ENCODE peak calls at places on chromosomes 1 and 21, in ten cellular contexts. I, D, M, G, J, W, Z, R, A and T are unnamed samples.

GRCh38 chr1:57111210-57111609 is 145.4 kb upstream of the C8B start:
- DNase-seq in I (no peak), D (no peak), M (no peak), G (no peak), J (no peak), W (no peak), Z (no peak), R (no peak), A (no peak), T (no peak)

GRCh38 chr1:92989936-92990582 is 28.8 kb upstream of the DIPK1A start:
- DNase-seq in I (no peak), D (no peak), M (no peak), G (no peak), J (no peak), W (no peak), Z (no peak), R (no peak), A (peak), T (no peak)

GRCh38 chr1:233441981-233442380 is 114.5 kb downstream of the MAP3K21 start:
- DNase-seq in I (no peak), D (no peak), M (no peak), G (no peak), J (no peak), W (no peak), Z (no peak), R (no peak), A (no peak), T (no peak)

GRCh38 chr1:205030916-205031315 is 12.1 kb upstream of the CNTN2 start:
- DNase-seq in I (no peak), D (no peak), M (no peak), G (no peak), J (no peak), W (no peak), Z (no peak), R (no peak), A (no peak), T (no peak)

GRCh38 chr1:183632087-183632486 is 3.5 kb downstream of the ARPC5 start:
- DNase-seq in I (no peak), D (no peak), M (no peak), G (no peak), J (no peak), W (no peak), Z (no peak), R (no peak), A (peak), T (peak)

GRCh38 chr1:6027591-6027990 is 18.1 kb upstream of the KCNAB2 start:
- DNase-seq in I (no peak), D (no peak), M (peak), G (no peak), J (peak), W (no peak), Z (no peak), R (no peak), A (no peak), T (no peak)

GRCh38 chr1:20063861-20064292 is 6.1 kb upstream of the PLA2G5 start:
- DNase-seq in I (peak), D (no peak), M (no peak), G (no peak), J (no peak), W (no peak), Z (no peak), R (peak), A (peak), T (peak)

GRCh38 chr1:153375511-153375910 is at the start of gene S100A12:
- DNase-seq in I (peak), D (no peak), M (no peak), G (no peak), J (no peak), W (no peak), Z (no peak), R (no peak), A (peak), T (peak)

GRCh38 chr1:172870901-172871606 is 179.7 kb downstream of the TNFSF18 start:
- DNase-seq in I (no peak), D (no peak), M (no peak), G (no peak), J (no peak), W (no peak), Z (no peak), R (no peak), A (no peak), T (no peak)

DNA sequence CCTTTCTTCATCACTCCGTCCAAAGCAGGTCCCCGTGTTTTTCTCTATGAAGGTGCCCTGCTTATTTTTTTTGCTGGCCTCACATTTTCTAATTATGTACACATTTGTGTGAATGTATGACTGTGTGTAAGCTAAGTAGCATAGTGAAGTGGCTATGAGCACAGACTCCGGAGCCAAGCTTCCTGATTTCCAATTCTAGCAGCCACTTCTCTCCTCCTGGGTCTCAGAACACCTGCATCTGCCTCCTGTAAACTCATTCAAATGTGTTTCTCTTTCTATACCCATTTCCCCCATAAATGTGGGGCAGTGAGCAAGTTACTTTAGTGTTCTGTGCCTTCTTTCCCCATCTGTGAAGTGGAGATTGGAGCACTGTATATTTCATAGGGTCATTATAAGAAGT is 2.1 kb downstream of the SLAMF6 start:
- DNase-seq in I (no peak), D (no peak), M (peak), G (no peak), J (no peak), W (no peak), Z (no peak), R (peak), A (no peak), T (no peak)
- H3K4me3 ChIP-seq in I (no peak), D (no peak), M (peak), G (no peak), J (peak), W (no peak), Z (no peak), R (no peak), A (no peak), T (no peak)

GRCh38 chr1:32291708-32292508 is at the start of gene HDAC1:
- DNase-seq in I (peak), D (peak), M (peak), G (peak), J (peak), W (peak), Z (peak), R (peak), A (peak), T (peak)
- H3K4me3 ChIP-seq in I (peak), D (peak), M (peak), G (peak), J (peak), W (peak), Z (peak), R (peak), A (peak), T (peak)

GRCh38 chr21:32281531-32281930 is 2.7 kb upstream of the MIS18A start:
- DNase-seq in I (no peak), D (no peak), M (no peak), G (no peak), J (no peak), W (no peak), Z (no peak), R (no peak), A (no peak), T (no peak)
- H3K4me3 ChIP-seq in I (no peak), D (no peak), M (no peak), G (no peak), J (no peak), W (no peak), Z (no peak), R (no peak), A (no peak), T (no peak)

GRCh38 chr1:36027766-36028165 is 56.1 kb upstream of the TEKT2 start:
- DNase-seq in I (no peak), D (no peak), M (no peak), G (no peak), J (no peak), W (no peak), Z (no peak), R (no peak), A (no peak), T (no peak)

GRCh38 chr1:36024761-36025303 is 59.1 kb upstream of the TEKT2 start:
- DNase-seq in I (no peak), D (no peak), M (no peak), G (no peak), J (no peak), W (no peak), Z (no peak), R (no peak), A (no peak), T (no peak)

DNA sequence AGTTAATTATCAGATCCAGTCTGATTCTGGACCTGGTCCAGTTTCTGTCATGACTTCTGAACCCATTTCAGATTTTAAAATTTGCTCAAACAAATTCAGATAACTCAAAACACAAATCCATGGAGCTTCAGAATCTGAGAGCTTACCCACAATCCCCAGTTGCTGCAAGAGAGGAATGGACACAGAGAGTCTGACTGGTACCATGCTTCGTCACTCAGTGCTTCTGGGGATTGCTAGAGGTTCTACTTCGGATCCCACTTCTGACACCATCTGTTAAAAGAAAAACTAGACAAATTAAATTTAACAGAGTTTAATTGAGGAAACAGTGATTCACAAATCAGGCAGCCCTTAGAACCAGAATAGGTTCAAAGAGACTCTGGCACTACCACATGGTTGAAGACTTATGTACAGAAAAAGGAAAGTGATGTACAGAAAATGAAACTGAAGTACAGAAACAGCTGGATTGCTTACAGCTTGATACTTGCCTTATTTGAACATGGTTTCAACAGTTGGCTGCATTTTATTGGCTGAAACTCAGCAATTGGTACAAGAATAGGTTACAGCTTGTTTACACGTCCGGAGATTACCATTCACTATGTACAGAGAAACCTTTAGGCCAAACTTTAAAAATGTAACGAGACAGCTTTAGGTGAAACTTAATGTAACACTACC is 60.7 kb upstream of the TEKT2 start:
- DNase-seq in I (no peak), D (no peak), M (no peak), G (no peak), J (no peak), W (no peak), Z (no peak), R (no peak), A (peak), T (no peak)
- H3K4me3 ChIP-seq in I (no peak), D (peak), M (no peak), G (no peak), J (no peak), W (no peak), Z (peak), R (no peak), A (no peak), T (no peak)

DNA sequence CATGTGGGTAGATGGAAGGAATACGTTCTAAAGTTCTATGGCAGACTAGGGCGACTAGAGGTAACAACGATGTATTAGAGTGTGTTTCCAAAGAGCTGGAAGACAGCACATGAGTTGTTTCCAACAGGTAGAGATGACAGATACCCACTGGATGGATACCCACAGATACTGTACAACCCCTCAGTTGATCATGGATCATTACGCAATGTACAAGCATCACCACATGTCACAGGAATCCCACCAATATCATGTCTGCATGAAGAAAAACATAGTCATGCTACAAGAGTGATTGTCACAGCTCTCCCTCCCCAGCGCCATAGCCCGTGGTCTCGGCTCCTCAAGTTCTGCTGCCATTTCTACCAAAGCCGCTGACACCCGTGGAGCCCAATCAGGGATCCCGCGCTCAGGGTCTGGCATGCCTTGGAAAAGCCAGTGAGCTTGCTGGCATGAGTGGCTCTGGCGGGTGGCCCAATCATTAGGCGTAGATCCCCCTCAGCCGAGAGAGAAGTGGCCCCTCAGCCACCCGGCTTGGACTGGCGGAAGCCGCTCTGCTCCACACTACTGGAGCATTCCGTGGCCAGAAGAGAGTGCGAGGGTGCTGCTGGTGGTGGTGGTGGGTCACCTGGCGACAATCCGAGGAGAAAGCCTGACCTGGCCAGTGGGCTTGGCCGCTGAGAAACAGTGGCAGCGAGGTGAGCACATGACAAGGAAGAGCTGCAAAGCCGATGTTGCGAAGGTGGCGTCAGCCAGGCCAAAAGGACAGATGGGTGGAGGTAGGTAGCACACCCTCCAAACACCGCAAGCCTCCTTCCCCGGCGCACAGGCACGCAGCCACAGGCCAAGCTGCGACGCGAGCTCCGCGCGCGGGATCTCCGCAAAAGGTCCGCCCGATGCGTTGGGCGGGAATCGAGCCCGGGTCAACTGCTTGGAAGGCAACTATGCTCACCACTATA is 65.7 kb upstream of the FCGR2A start:
- DNase-seq in I (no peak), D (no peak), M (no peak), G (no peak), J (peak), W (no peak), Z (no peak), R (no peak), A (peak), T (no peak)
- H3K4me3 ChIP-seq in I (peak), D (no peak), M (peak), G (peak), J (peak), W (peak), Z (peak), R (peak), A (no peak), T (peak)

DNA sequence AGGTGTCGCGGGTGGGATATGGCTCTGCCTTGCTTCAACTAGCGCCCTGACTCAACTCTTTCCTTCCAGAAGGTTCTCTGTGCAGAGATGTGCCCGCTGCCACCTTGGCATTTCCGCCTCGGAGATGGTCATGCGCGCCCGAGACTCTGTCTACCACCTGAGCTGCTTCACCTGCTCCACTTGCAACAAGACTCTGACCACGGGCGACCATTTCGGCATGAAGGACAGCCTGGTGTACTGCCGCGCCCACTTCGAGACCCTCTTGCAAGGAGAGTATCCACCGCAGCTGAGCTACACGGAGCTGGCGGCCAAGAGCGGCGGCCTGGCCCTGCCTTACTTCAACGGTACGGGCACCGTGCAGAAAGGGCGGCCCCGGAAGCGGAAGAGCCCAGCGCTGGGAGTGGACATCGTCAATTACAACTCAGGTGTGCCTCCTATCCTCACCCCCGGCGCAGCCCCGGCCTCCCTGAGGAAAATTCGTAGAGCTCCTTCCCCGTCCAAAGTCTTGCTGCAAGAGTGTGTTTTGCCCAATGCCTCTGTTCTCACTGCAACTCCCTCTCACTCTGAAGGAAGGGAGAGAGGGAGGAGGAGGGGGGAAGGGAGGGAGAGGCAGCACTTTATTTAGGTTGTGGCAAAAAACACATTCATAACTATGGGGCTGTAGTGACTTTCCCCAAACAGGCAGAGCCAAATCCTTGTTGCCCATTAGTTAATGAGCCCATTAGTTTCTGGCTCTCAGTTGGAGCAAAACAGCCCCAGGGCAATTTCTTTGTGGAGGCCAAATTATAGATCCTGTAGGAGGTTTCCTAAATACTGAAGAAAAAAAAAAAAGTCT is 4.3 kb downstream of the LHX9 start:
- DNase-seq in I (no peak), D (no peak), M (no peak), G (no peak), J (peak), W (no peak), Z (no peak), R (no peak), A (no peak), T (no peak)
- H3K4me3 ChIP-seq in I (no peak), D (no peak), M (peak), G (no peak), J (no peak), W (no peak), Z (no peak), R (no peak), A (no peak), T (no peak)

GRCh38 chr1:164605254-164606091 is 46.5 kb downstream of the PBX1 start:
- DNase-seq in I (no peak), D (no peak), M (no peak), G (no peak), J (no peak), W (no peak), Z (no peak), R (no peak), A (no peak), T (no peak)

GRCh38 chr1:164602142-164602429 is 43.1 kb downstream of the PBX1 start:
- DNase-seq in I (no peak), D (no peak), M (no peak), G (no peak), J (no peak), W (no peak), Z (no peak), R (no peak), A (no peak), T (no peak)

GRCh38 chr1:164604541-164604940 is 45.6 kb downstream of the PBX1 start:
- DNase-seq in I (no peak), D (no peak), M (no peak), G (no peak), J (no peak), W (no peak), Z (no peak), R (no peak), A (peak), T (no peak)

GRCh38 chr1:164601399-164602141 is 42.6 kb downstream of the PBX1 start:
- DNase-seq in I (no peak), D (no peak), M (no peak), G (no peak), J (no peak), W (no peak), Z (no peak), R (no peak), A (no peak), T (no peak)

GRCh38 chr1:164602480-164603093 is 43.6 kb downstream of the PBX1 start:
- DNase-seq in I (no peak), D (peak), M (no peak), G (peak), J (no peak), W (no peak), Z (no peak), R (peak), A (peak), T (no peak)
- H3K4me3 ChIP-seq in I (peak), D (peak), M (no peak), G (no peak), J (no peak), W (no peak), Z (peak), R (no peak), A (peak), T (no peak)

DNA sequence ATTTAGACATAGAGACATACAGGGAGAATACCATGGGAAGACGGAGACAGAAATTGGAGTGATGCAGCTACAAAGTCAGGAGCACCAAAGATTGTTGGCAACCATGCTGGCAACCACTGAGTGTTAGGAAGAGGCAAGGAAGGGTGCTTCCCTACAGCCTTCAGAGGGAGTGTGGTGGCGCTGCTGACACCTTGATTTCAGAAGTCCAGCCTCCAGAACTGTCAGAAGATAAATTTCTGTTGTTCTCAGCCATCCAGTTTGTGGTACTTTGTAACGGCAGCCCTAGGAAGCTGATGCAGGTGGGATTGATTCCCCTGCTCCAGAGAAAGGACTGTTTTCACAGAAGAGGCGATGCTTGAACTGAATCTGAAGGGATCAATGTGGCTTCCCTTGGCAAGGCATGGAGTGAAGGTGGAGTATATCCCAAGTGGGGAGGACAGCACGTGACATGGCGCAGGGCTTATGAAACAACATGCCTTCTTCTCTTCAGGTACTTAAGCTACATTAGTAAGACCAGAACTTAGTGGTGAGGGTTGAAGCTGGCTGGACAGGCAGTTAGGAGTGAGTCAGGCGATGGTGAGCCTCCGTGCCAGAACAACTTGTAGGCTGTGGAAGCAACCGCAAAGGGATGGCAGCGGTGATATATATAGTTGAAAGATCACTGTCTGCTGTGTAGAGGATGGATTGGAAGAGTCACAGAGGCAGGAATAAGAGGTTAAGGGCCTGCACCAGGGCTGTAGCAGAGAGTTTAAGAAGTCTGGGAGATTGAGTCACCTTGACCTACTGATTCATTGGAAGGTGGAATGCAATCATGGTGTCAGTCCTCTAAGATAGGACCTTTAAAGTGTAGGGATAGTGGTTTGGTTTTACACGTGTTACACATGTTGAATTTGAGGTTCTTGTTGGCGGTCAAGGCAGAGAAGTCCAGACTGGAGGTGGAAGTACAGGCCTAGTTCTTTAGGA is 2.1 kb downstream of the LEPR start:
- DNase-seq in I (no peak), D (no peak), M (no peak), G (no peak), J (no peak), W (no peak), Z (no peak), R (no peak), A (peak), T (no peak)
- H3K4me3 ChIP-seq in I (peak), D (peak), M (peak), G (peak), J (peak), W (peak), Z (peak), R (peak), A (peak), T (peak)